ENCODE peak calls at places on chromosome 20, in five cellular contexts. O, Z, P, R and N are unnamed samples.

GRCh38 chr20:3781153-3781910 is at the start of gene SPEF1:
- DNase-seq in Z (no peak), P (no peak), O (peak), R (peak), N (peak)

GRCh38 chr20:40636486-40636885 is 52.5 kb downstream of the MAFB start:
- DNase-seq in P (no peak), R (no peak), O (no peak), Z (no peak), N (no peak)

GRCh38 chr20:64056639-64056888 is 6.4 kb upstream of the TCEA2 start:
- DNase-seq in R (no peak), Z (no peak), O (no peak), P (no peak), N (no peak)

GRCh38 chr20:51313275-51313898 is 229.1 kb downstream of the NFATC2 start:
- DNase-seq in P (no peak), Z (no peak), O (no peak), R (no peak), N (no peak)

GRCh38 chr20:48631114-48632016 is 196.4 kb downstream of the PREX1 start:
- DNase-seq in Z (no peak), R (no peak), P (no peak), O (no peak), N (peak)

GRCh38 chr20:39468703-39469102 is 506.6 kb downstream of the DHX35 start:
- DNase-seq in O (no peak), Z (no peak), P (no peak), R (no peak), N (no peak)

GRCh38 chr20:41029150-41029872 is 689 bp downstream of the TOP1 start:
- DNase-seq in O (peak), R (no peak), P (no peak), Z (no peak), N (no peak)

GRCh38 chr20:24949756-24950127 is 673 bp downstream of the CST7 start:
- DNase-seq in P (no peak), Z (no peak), R (no peak), O (no peak), N (no peak)

GRCh38 chr20:10531848-10532247 is 96.7 kb downstream of the SLX4IP start:
- DNase-seq in R (no peak), P (no peak), Z (no peak), O (no peak), N (no peak)

GRCh38 chr20:47317127-47317895 is 39.2 kb downstream of the ZMYND8 start:
- DNase-seq in P (peak), Z (peak), R (peak), O (peak), N (peak)
- TF ChIP-seq POLR2A in P (no peak), Z (no peak), R (no peak), O (no peak), N (peak)

GRCh38 chr20:62860924-62861691 is 514 bp downstream of the TCFL5 start:
- DNase-seq in Z (no peak), O (no peak), P (no peak), R (no peak), N (peak)

GRCh38 chr20:62864207-62864606 is 2.6 kb upstream of the TCFL5 start:
- DNase-seq in R (no peak), Z (no peak), P (no peak), O (no peak), N (no peak)

GRCh38 chr20:62859721-62860120 is 1.9 kb downstream of the TCFL5 start:
- DNase-seq in O (no peak), P (no peak), R (no peak), Z (no peak), N (no peak)

GRCh38 chr20:62860391-62860923 is 1.2 kb downstream of the TCFL5 start:
- DNase-seq in O (no peak), P (no peak), R (no peak), Z (no peak), N (no peak)

GRCh38 chr20:62861732-62862336 is at the start of gene TCFL5:
- DNase-seq in Z (no peak), R (peak), P (peak), O (peak), N (peak)
- TF ChIP-seq POLR2A in Z (no peak), R (no peak), P (no peak), O (no peak), N (peak)

DNA sequence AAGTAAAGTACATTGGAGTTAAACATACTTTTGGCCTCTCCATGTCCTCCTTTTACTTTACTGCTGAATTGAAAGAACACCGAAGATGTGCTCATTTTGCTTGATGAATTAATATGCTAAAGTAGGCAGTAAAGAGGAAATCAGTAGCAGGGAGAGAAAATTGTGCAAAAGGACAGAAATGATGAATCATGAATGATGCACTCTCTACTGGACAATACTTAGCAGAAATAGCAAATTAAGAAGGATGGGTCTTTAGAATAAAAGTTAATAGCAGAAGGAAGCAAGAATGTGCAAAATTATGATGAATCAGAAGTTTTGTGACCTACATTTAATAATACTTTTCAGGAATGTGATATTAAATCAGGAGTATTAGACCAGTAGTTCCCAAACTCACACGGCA is 8.4 kb upstream of the SPINT3 start:
- DNase-seq in P (no peak), R (no peak), O (no peak), Z (no peak), N (no peak)
- TF ChIP-seq POLR2A in P (no peak), R (no peak), O (no peak), Z (no peak), N (no peak)

GRCh38 chr20:4813839-4814695 is 92.4 kb downstream of the PRND start:
- DNase-seq in O (no peak), Z (no peak), R (no peak), P (peak), N (no peak)

GRCh38 chr20:4812216-4812615 is 90.5 kb downstream of the PRND start:
- DNase-seq in O (no peak), R (no peak), P (no peak), Z (no peak), N (no peak)

GRCh38 chr20:4814696-4815252 is 93.1 kb downstream of the PRND start:
- DNase-seq in O (no peak), Z (no peak), P (peak), R (no peak), N (no peak)

GRCh38 chr20:4812641-4813075 is 90.9 kb downstream of the PRND start:
- DNase-seq in Z (peak), O (no peak), R (no peak), P (no peak), N (no peak)

DNA sequence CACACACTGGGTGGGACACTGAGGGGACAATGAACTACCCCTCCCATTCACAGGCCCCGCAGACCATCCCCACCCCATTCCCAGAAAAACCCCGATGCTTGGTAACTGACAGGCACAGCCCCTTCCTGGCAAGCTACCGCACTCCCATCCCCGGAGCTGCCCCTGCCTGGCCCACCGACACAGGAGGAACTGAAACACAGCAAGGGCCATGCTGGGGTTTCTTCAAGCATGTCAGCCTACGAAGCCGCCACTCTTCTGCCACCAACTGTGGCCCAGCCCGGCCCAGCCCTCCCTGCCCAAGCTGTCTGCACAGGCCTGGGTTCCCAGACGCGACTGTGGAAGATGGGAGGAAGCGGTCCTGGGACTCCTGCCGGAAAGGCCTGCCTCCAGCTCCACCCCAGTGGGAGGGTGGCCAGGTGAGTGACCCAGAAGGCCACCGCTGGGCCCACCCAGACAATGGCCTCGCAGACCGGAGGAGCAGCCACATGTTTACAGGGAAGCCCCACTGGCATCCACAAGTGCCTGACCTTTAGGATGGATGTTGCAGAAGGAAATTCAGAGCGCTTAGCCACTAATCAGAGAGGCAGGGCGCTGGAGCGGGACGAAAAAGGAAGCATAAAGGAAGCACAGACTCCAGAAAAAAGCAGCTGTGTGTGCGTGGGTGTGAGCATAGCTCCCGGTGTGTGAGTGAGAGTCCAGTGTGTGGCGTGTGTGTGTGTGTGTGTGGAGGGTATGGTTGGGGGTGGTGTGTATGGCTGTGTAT is 91.5 kb downstream of the PRND start:
- DNase-seq in R (no peak), Z (no peak), P (no peak), O (no peak), N (no peak)
- TF ChIP-seq POLR2A in R (no peak), Z (no peak), P (no peak), O (no peak), N (no peak)

DNA sequence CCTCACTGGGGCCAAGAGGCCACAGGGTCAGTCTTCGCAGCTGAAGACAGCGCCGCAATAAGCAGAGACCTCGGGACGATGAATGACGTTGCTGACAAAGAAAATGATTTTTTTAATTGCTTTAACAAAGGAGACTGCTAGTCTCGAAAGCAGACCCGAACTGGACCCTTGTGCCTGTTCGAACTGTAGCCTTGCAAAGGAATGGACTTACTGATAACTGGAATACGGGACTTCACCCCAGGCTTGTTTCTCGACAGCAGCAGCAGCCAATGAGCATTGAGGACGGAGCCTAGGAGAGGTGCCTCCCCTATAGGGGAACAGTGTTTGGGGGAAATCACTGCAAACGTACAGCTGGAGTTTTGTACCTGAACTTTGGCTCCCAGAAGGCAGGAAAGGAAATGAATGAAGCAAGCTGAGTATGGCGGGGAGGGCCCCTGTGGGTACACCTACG is 1.3 kb upstream of the TAF4 start:
- DNase-seq in Z (no peak), O (no peak), R (no peak), P (no peak), N (no peak)
- TF ChIP-seq POLR2A in Z (no peak), O (no peak), R (no peak), P (no peak), N (no peak)

DNA sequence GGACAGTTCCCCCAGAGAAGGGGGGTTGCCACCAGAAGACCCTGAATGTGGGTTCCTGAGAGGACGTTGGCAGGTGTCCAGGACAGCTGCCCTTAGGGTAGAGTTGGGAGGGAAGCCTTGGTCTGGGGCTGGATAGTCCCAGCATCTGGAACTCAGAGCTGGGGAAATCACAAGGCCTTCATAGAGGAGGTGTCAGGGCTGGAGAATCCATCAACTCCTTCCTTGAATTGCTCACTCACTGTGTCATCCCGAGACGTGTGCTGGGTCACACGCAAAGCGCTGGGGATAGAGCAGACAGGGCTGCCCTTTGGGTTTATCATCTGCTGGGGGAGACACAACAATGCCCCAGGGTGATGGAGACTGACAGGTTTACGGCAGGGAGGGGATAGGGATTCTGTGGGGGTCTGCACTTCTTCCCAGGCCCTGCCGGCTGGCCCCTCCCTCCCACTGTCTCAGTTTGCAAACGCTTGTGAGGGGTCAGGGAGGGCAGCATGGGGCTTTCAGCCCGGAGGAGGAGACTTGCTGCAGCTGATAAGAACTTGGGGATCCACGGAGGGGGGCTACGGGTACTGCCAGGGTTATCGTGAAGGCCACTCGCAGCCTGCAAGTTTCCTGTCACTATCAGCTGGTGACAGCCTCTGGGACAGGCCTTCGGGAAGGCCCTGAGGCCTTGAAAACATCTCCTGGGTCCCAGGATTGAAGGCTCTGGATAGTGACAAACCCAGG is 18.6 kb downstream of the RBM38 start:
- DNase-seq in Z (no peak), O (no peak), P (no peak), R (no peak), N (no peak)
- TF ChIP-seq POLR2A in Z (no peak), O (no peak), P (no peak), R (no peak), N (no peak)